ENCODE peak calls at places on chromosomes 4 and X, in nine cellular contexts. Y is H54, I is gastrocnemius medialis, O is right lobe of liver, Q is adrenal gland, M is Peyer's patch, N is GM12892, H is HCT116, X is lower leg skin. R is an unnamed sample.

GRCh38 chr4:7043521-7044414 is 596 bp downstream of the TADA2B start:
- DNase-seq in Y (peak), I (peak), O (peak), Q (peak), M (peak), N (peak), H (no peak), X (peak), R (peak)

GRCh38 chr4:150315691-150316090 is 237.4 kb downstream of the DCLK2 start:
- DNase-seq in Y (no peak), I (no peak), O (no peak), Q (no peak), M (no peak), N (no peak), H (no peak), X (no peak), R (no peak)

GRCh38 chr4:56858302-56858644 is 36.8 kb upstream of the SPINK2 start:
- DNase-seq in Y (no peak), I (no peak), O (no peak), Q (no peak), M (no peak), N (no peak), H (no peak), X (no peak), R (no peak)

GRCh38 chr4:73187325-73187724 is 71.3 kb downstream of the ANKRD17 start:
- DNase-seq in Y (no peak), I (no peak), O (no peak), Q (no peak), M (no peak), N (no peak), H (no peak), X (no peak), R (no peak)

GRCh38 chr4:26786916-26787315 is 73.7 kb upstream of the STIM2 start:
- DNase-seq in Y (no peak), I (no peak), O (no peak), Q (no peak), M (no peak), N (no peak), H (no peak), X (no peak), R (no peak)

GRCh38 chr4:35725131-35725530 is 519.2 kb downstream of the ARAP2 start:
- DNase-seq in Y (no peak), I (no peak), O (no peak), Q (no peak), M (no peak), N (no peak), H (no peak), X (no peak), R (no peak)

GRCh38 chr4:15757084-15757483 is 21.0 kb upstream of the CD38 start:
- DNase-seq in Y (no peak), I (no peak), O (no peak), Q (no peak), M (no peak), N (no peak), H (no peak), X (no peak), R (no peak)

GRCh38 chr4:17098946-17099345 is 200.5 kb upstream of the LDB2 start:
- DNase-seq in Y (no peak), I (no peak), O (no peak), Q (no peak), M (no peak), N (no peak), H (no peak), X (no peak), R (no peak)

GRCh38 chrX:113966791-113967190 is 617.1 kb upstream of the HTR2C start:
- DNase-seq in Y (no peak), I (no peak), O (no peak), Q (no peak), M (no peak), N (no peak), H (no peak), X (no peak), R (no peak)
- TF ChIP-seq POLR2A in Y (no peak), I (no peak), O (no peak), Q (no peak), M (no peak), N (no peak), H (no peak), X (no peak), R (no peak)

DNA sequence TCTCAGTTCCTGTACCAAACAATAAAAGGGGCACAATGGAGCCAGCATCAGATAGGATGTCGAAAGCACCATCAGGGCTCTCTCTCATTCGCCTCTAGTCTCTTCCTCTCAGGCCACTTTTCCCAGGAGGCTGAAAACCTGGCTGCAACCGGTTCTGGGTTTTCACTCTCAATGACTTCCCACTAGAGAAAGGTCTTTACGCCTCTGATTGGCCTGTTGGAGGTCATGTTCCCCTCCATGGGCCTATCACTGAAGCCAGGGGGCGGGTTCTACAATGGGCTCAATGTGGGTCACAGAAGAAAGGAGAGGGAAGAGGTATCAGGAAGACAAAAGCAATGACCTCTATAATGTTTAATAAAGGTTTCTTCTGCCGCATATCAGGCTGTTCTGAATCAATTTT is 29.3 kb downstream of the ZNF827 start:
- DNase-seq in Y (no peak), I (peak), O (peak), Q (no peak), M (no peak), N (no peak), H (no peak), X (no peak), R (no peak)
- TF ChIP-seq POLR2A in Y (no peak), I (no peak), O (no peak), Q (no peak), M (no peak), N (no peak), H (no peak), X (no peak), R (no peak)

GRCh38 chrX:153972368-153973126 is at the start of gene TMEM187:
- DNase-seq in Y (peak), I (peak), O (peak), Q (peak), M (peak), N (peak), H (peak), X (peak), R (peak)

GRCh38 chrX:153971632-153972367 is at the start of gene HCFC1:
- DNase-seq in Y (peak), I (peak), O (peak), Q (peak), M (peak), N (peak), H (peak), X (peak), R (peak)

GRCh38 chrX:153970398-153971123 is 1.1 kb downstream of the HCFC1 start:
- DNase-seq in Y (no peak), I (no peak), O (no peak), Q (peak), M (no peak), N (no peak), H (no peak), X (no peak), R (peak)

GRCh38 chrX:153969904-153970397 is 1.7 kb downstream of the HCFC1 start:
- DNase-seq in Y (no peak), I (no peak), O (no peak), Q (no peak), M (no peak), N (no peak), H (no peak), X (peak), R (no peak)

GRCh38 chrX:153971124-153971631 is 440 bp downstream of the HCFC1 start:
- DNase-seq in Y (peak), I (peak), O (peak), Q (peak), M (peak), N (peak), H (peak), X (peak), R (peak)
- TF ChIP-seq POLR2A in Y (peak), I (peak), O (peak), Q (no peak), M (peak), N (no peak), H (no peak), X (no peak), R (peak)

GRCh38 chr4:38815879-38816782 is 11.5 kb upstream of the TLR1 start:
- DNase-seq in Y (no peak), I (no peak), O (no peak), Q (no peak), M (no peak), N (no peak), H (no peak), X (no peak), R (no peak)
- TF ChIP-seq POLR2A in Y (no peak), I (no peak), O (no peak), Q (no peak), M (no peak), N (no peak), H (no peak), X (no peak), R (no peak)

DNA sequence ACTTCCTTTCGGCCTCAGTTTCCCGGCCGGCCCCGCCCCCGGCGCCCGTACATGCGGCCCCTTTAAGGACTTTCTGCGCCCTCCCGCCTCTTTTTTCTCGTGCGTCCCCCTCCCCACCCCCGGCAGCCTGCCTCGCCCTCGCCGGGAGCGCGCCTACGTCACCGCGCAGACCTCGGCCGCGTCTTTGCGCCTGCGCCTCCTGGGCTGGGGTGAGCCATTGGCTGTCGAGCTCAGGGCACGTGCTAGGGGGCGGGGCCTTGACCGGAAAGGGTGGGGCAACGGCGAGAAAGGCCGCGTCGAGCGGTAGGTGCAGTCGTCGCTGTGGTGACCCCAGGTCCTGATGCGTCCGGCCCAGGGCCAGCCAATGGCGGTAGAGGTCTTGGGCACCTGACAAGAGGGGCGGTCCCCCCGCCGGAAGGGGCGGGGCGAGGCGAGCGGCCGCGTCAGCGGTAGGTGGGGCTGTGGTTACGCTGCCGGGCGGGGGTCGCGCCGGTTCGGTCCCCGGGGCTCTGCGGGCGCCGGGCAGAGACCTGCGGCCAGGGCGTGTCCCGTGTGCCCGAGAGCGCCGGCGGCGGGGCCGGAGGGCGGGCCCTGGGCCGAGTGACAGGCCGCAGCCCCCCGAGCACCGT is at the start of gene UVSSA:
- DNase-seq in Y (peak), I (peak), O (peak), Q (peak), M (peak), N (peak), H (peak), X (peak), R (peak)
- TF ChIP-seq POLR2A in Y (peak), I (peak), O (peak), Q (peak), M (peak), N (peak), H (no peak), X (no peak), R (no peak)